ENCODE peak calls at places on chromosomes 13 and 19, in four cellular contexts. K is gastrocnemius medialis, A is cardiac muscle cell, P is body of pancreas. S is an unnamed sample.

GRCh38 chr13:35485451-35485850 is 9.0 kb upstream of the MAB21L1 start:
- DNase-seq in K (no peak), A (no peak), P (no peak), S (no peak)

GRCh38 chr19:29487432-29487831 is 38.4 kb upstream of the VSTM2B start:
- DNase-seq in K (no peak), A (no peak), P (no peak), S (no peak)

GRCh38 chr19:31340059-31341025 is 8.9 kb downstream of the TSHZ3 start:
- DNase-seq in K (no peak), A (no peak), P (no peak), S (peak; percentile 27)

GRCh38 chr13:20182231-20182846 is 10.4 kb downstream of the GJB2 start:
- DNase-seq in K (no peak), A (peak; percentile 84), P (peak; percentile 45), S (peak; percentile 40)

GRCh38 chr19:4256563-4256962 is 9.7 kb downstream of the YJU2 start:
- DNase-seq in K (no peak), A (no peak), P (no peak), S (no peak)

GRCh38 chr19:858868-859843 is at the start of gene CFD:
- DNase-seq in K (peak; percentile 79), A (no peak), P (no peak), S (no peak)

GRCh38 chr13:60261432-60262351 is 98.0 kb upstream of the DIAPH3 start:
- DNase-seq in K (no peak), A (peak; percentile 4), P (peak; percentile 63), S (no peak)

GRCh38 chr13:112711528-112712265 is 21.9 kb downstream of the ATP11A start:
- DNase-seq in K (peak; percentile 85), A (peak; percentile 87), P (peak; percentile 71), S (no peak)

GRCh38 chr13:98796798-98797197 is 44.3 kb upstream of the SLC15A1 start:
- DNase-seq in K (no peak), A (no peak), P (no peak), S (no peak)

GRCh38 chr19:1026189-1027019 is at the start of gene CNN2:
- DNase-seq in K (peak; percentile 54), A (peak; percentile 95), P (peak; percentile 90), S (peak; percentile 43)

GRCh38 chr13:95833126-95833525 is 156.2 kb downstream of the DNAJC3 start:
- DNase-seq in K (no peak), A (no peak), P (no peak), S (no peak)

GRCh38 chr13:30058429-30058828 is 208.0 kb upstream of the UBL3 start:
- DNase-seq in K (no peak), A (no peak), P (no peak), S (no peak)

GRCh38 chr13:73286177-73286576 is 227.4 kb downstream of the KLF5 start:
- DNase-seq in K (no peak), A (no peak), P (no peak), S (no peak)

GRCh38 chr19:29596080-29596479 is 10.0 kb upstream of the POP4 start:
- DNase-seq in K (no peak), A (no peak), P (no peak), S (no peak)

GRCh38 chr19:33660426-33661160 is 38.8 kb downstream of the CHST8 start:
- DNase-seq in K (no peak), A (no peak), P (no peak), S (no peak)

GRCh38 chr19:15550847-15551182 is 42.5 kb downstream of the CYP4F22 start:
- DNase-seq in K (no peak), A (no peak), P (peak; percentile 9), S (no peak)

GRCh38 chr19:5694167-5694951 is 4.3 kb downstream of the RPL36 start:
- DNase-seq in K (no peak), A (no peak), P (no peak), S (no peak)

DNA sequence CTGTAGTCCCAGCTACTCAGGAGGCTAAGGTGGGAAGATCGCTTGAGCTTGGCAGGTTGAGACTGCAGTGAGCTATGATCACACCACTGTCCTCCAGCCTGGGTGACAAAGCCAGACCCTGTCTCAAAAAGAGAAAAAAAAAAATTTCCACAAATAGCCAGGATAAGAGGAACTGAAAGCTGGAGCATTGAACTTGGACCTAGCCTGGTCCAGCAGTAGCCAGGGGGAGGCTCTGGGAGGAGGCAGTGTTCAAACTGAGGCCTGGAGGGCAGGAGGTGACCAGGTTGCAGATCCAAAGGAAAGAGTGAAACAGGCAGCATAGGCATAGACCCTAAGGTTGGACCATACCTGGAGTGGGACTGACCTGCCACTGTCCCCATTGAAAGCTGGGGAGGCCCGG is 26.9 kb upstream of the PIK3R2 start:
- DNase-seq in K (no peak), A (no peak), P (no peak), S (no peak)
- H3K4me1 ChIP-seq in K (no peaks in the 10 kb centered on the region), A (no peaks in the 10 kb centered on the region), P (no peaks in the 10 kb centered on the region), S (no peaks in the 10 kb centered on the region)

DNA sequence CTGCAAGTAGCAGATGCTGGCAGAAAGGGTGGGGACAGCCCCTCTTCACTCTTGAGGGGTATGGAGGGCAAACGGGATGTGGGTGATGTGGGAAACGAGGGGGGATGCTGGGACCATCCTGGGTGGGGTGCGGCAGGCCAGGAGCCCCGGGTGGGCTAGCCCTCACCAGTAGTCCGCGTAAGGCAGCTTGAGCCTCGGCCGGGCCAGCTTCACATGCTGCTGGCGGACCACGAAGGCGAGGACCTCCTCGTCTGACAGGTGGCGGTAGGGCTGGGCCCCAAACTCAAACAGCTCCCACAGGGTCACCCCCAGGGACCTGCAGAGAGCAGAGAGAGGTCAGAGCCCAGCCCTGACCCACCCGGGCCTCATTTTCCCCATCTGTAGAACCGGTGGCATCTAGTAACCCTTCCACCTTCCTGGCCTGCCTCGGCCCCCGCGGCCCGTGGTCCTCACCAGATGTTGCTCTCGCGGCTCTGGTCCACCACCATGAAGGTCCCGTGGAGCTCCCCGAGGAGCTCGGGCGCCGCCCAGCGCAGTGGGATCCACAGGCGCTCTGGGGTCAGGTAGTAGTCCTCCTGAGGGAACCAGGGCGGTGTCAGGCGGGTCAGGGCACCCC is 10.7 kb downstream of the LMTK3 start:
- DNase-seq in K (no peak), A (no peak), P (no peak), S (no peak)
- H3K4me3 ChIP-seq in K (no peak overlapping the region), A (peak overlapping the region; percentile 23), P (peak overlapping the region; percentile 31), S (peak overlapping the region; percentile 0)

GRCh38 chr19:53772943-53773342 is 51.2 kb downstream of the NLRP12 start:
- DNase-seq in K (no peak), A (peak; percentile 74), P (peak; percentile 61), S (peak; percentile 25)
- H3K4me1 ChIP-seq in K (no peaks in the 10 kb centered on the region), A (peaks cover 4% of the 10 kb centered on the region), P (peaks cover 3% of the 10 kb centered on the region), S (peaks cover 3% of the 10 kb centered on the region)

DNA sequence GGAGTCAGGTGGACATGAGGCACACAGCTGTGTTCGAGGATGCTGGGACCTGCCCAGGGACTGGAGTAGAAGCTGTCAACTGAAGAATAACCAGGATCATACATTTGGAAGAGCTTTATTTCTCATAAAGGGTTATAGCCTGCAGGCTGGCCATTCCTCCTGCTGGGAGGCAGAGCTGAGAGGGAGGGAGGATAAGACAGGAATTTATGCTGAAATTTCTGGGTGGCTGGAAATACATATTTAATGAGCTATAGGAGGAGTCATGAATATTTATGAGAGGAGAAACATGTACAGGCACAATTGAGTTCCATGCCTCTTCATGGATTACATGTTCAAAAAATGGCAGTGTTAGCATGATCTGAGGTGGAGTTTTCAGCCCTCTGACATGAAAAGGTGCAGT is 151.9 kb downstream of the SHISA2 start:
- DNase-seq in K (no peak), A (no peak), P (no peak), S (no peak)
- H3K4me3 ChIP-seq in K (no peak overlapping the region), A (no peak overlapping the region), P (no peak overlapping the region), S (no peak overlapping the region)

GRCh38 chr13:79402679-79403078 is 3.4 kb downstream of the RBM26 start:
- DNase-seq in K (no peak), A (no peak), P (no peak), S (no peak)

GRCh38 chr13:79401259-79402071 is 4.6 kb downstream of the RBM26 start:
- DNase-seq in K (no peak), A (no peak), P (no peak), S (no peak)

GRCh38 chr13:79402074-79402635 is 3.9 kb downstream of the RBM26 start:
- DNase-seq in K (no peak), A (no peak), P (no peak), S (no peak)

GRCh38 chr13:79404361-79404760 is 1.7 kb downstream of the RBM26 start:
- DNase-seq in K (no peak), A (no peak), P (no peak), S (no peak)

GRCh38 chr13:79403113-79403512 is 2.9 kb downstream of the RBM26 start:
- DNase-seq in K (no peak), A (no peak), P (no peak), S (no peak)
- H3K4me1 ChIP-seq in K (peaks cover 48% of the 10 kb centered on the region), A (peaks cover 31% of the 10 kb centered on the region), P (peaks cover 60% of the 10 kb centered on the region), S (peaks cover 19% of the 10 kb centered on the region)

GRCh38 chr13:48489666-48490065 is 43.2 kb downstream of the RCBTB2 start:
- DNase-seq in K (no peak), A (no peak), P (no peak), S (no peak)

GRCh38 chr13:48490241-48490640 is 42.6 kb downstream of the RCBTB2 start:
- DNase-seq in K (no peak), A (no peak), P (no peak), S (no peak)

GRCh38 chr13:48493076-48493765 is 39.7 kb downstream of the RCBTB2 start:
- DNase-seq in K (no peak), A (no peak), P (no peak), S (no peak)

GRCh38 chr13:48492123-48493075 is 40.5 kb downstream of the RCBTB2 start:
- DNase-seq in K (peak; percentile 67), A (peak; percentile 11), P (peak; percentile 49), S (peak; percentile 59)

DNA sequence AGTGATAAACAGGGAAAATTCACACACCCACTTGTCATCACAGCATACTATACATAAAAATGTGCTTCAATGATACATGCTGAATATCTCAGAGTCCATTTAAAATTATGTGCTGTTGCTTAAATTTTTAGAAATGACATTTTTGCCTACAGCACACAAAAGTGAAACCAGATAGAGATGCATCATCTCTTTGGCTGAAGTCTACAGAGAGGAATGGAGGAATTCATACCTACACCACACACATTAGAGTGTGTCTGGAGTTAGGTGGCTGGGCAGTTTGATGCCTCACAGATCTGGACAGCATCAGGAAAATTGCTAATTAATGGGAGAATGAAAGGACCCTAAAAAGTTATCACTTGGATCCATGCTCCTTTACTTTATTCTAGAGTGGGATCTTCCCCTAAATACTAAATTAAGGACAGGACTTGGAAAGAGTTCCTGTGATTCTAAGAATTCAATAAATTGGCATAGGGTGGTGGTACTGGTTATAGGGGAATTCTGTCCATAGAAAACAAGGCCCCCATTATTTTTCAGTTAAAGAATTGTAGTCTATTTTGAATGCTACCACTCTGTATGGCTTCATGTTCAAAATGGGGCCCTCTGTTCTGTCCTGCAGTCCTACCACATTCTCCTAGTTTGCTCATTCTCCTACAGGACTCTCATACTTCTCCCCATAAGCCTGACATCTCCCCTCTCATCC is 41.3 kb downstream of the RCBTB2 start:
- DNase-seq in K (no peak), A (no peak), P (no peak), S (no peak)
- H3K4me3 ChIP-seq in K (no peak overlapping the region), A (no peak overlapping the region), P (no peak overlapping the region), S (peak overlapping the region; percentile 45)

GRCh38 chr13:28493740-28494536 is 990 bp downstream of the FLT1 start:
- DNase-seq in K (no peak), A (peak; percentile 61), P (no peak), S (no peak)

GRCh38 chr13:28495586-28496564 is 947 bp upstream of the FLT1 start:
- DNase-seq in K (no peak), A (no peak), P (no peak), S (no peak)

GRCh38 chr13:28494537-28494860 is 429 bp downstream of the FLT1 start:
- DNase-seq in K (no peak), A (no peak), P (no peak), S (no peak)

GRCh38 chr13:28492527-28493367 is 2.2 kb downstream of the FLT1 start:
- DNase-seq in K (no peak), A (peak; percentile 38), P (no peak), S (no peak)

GRCh38 chr13:28494861-28495585 is at the start of gene FLT1:
- DNase-seq in K (peak; percentile 31), A (peak; percentile 71), P (peak; percentile 19), S (no peak)
- H3K4me1 ChIP-seq in K (no peaks in the 10 kb centered on the region), A (peaks cover 36% of the 10 kb centered on the region), P (peaks cover 21% of the 10 kb centered on the region), S (peaks cover 19% of the 10 kb centered on the region)